ENCODE peak calls at places on chromosome 12, in seven cellular contexts. One of them, this sample, is unnamed.
A peak's percentile ranks its signal among the peaks of the same experiment; 100 is the strongest.

GRCh38 chr12:10293570-10294227 is 14.0 kb upstream of the KLRD1 start:
- DNase-seq in GM12878: no peak
- DNase-seq in HepG2: no peak
- DNase-seq in sigmoid colon: no peak
- DNase-seq in Panc1: no peak
- DNase-seq in SJCRH30: no peak
- DNase-seq in upper lobe of left lung: no peak
- DNase-seq in this sample: no peak

GRCh38 chr12:91222746-91223145 is 40.1 kb upstream of the DCN start:
- DNase-seq in upper lobe of left lung: no peak
- DNase-seq in Panc1: no peak
- DNase-seq in HepG2: no peak
- DNase-seq in sigmoid colon: no peak
- DNase-seq in GM12878: no peak
- DNase-seq in SJCRH30: no peak
- DNase-seq in this sample: no peak

GRCh38 chr12:101019667-101020066 is 190.4 kb downstream of the SLC5A8 start:
- DNase-seq in HepG2: no peak
- DNase-seq in GM12878: no peak
- DNase-seq in SJCRH30: no peak
- DNase-seq in upper lobe of left lung: no peak
- DNase-seq in sigmoid colon: no peak
- DNase-seq in Panc1: no peak
- DNase-seq in this sample: no peak

GRCh38 chr12:2054091-2055018 is 1.6 kb downstream of the CACNA1C start:
- DNase-seq in GM12878: no peak
- DNase-seq in HepG2: no peak
- DNase-seq in sigmoid colon: peak; percentile 76
- DNase-seq in SJCRH30: no peak
- DNase-seq in upper lobe of left lung: peak; percentile 70
- DNase-seq in Panc1: no peak
- DNase-seq in this sample: no peak

GRCh38 chr12:62631531-62632520 is 165.2 kb downstream of the MON2 start:
- DNase-seq in sigmoid colon: peak; percentile 81
- DNase-seq in upper lobe of left lung: peak; percentile 88
- DNase-seq in HepG2: peak; percentile 25
- DNase-seq in SJCRH30: no peak
- DNase-seq in GM12878: no peak
- DNase-seq in Panc1: peak; percentile 10
- DNase-seq in this sample: peak; percentile 79

GRCh38 chr12:46677749-46678148 is 148.0 kb downstream of the SLC38A4 start:
- DNase-seq in GM12878: no peak
- DNase-seq in SJCRH30: peak; percentile 64
- DNase-seq in Panc1: no peak
- DNase-seq in upper lobe of left lung: no peak
- DNase-seq in HepG2: peak; percentile 66
- DNase-seq in sigmoid colon: no peak
- DNase-seq in this sample: no peak

GRCh38 chr12:13404631-13405473 is 208.3 kb downstream of the EMP1 start:
- DNase-seq in upper lobe of left lung: no peak
- DNase-seq in GM12878: no peak
- DNase-seq in HepG2: no peak
- DNase-seq in SJCRH30: peak; percentile 3
- DNase-seq in Panc1: no peak
- DNase-seq in sigmoid colon: no peak
- DNase-seq in this sample: no peak

GRCh38 chr12:25529738-25530137 is 23.3 kb downstream of the LMNTD1 start:
- DNase-seq in upper lobe of left lung: no peak
- DNase-seq in GM12878: no peak
- DNase-seq in SJCRH30: no peak
- DNase-seq in Panc1: no peak
- DNase-seq in sigmoid colon: no peak
- DNase-seq in HepG2: no peak
- DNase-seq in this sample: no peak

GRCh38 chr12:12158858-12159257 is 88.1 kb downstream of the BCL2L14 start:
- DNase-seq in sigmoid colon: no peak
- DNase-seq in HepG2: no peak
- DNase-seq in GM12878: no peak
- DNase-seq in Panc1: no peak
- DNase-seq in SJCRH30: no peak
- DNase-seq in upper lobe of left lung: no peak
- DNase-seq in this sample: no peak

GRCh38 chr12:59736359-59736758 is 140.5 kb downstream of the SLC16A7 start:
- DNase-seq in SJCRH30: peak; percentile 1
- DNase-seq in HepG2: no peak
- DNase-seq in GM12878: no peak
- DNase-seq in Panc1: no peak
- DNase-seq in sigmoid colon: no peak
- DNase-seq in upper lobe of left lung: no peak
- DNase-seq in this sample: no peak

GRCh38 chr12:1529862-1530591 is 64.4 kb downstream of the FBXL14 start:
- DNase-seq in Panc1: no peak
- DNase-seq in SJCRH30: peak; percentile 62
- DNase-seq in GM12878: no peak
- DNase-seq in HepG2: no peak
- DNase-seq in sigmoid colon: peak; percentile 57
- DNase-seq in upper lobe of left lung: peak; percentile 89
- DNase-seq in this sample: peak; percentile 60

GRCh38 chr12:52119398-52120254 is 40.1 kb downstream of the SMIM41 start:
- DNase-seq in HepG2: peak; percentile 70
- DNase-seq in SJCRH30: peak; percentile 52
- DNase-seq in sigmoid colon: no peak
- DNase-seq in Panc1: no peak
- DNase-seq in GM12878: no peak
- DNase-seq in upper lobe of left lung: peak; percentile 75
- DNase-seq in this sample: no peak

GRCh38 chr12:6613776-6614512 is 6.8 kb upstream of the CHD4 start:
- DNase-seq in GM12878: no peak
- DNase-seq in SJCRH30: peak; percentile 99
- DNase-seq in sigmoid colon: peak; percentile 98
- DNase-seq in upper lobe of left lung: peak; percentile 90
- DNase-seq in HepG2: peak; percentile 97
- DNase-seq in Panc1: no peak
- DNase-seq in this sample: peak; percentile 93

GRCh38 chr12:121165316-121165715 is 32.6 kb downstream of the P2RX7 start:
- DNase-seq in upper lobe of left lung: no peak
- DNase-seq in GM12878: no peak
- DNase-seq in Panc1: no peak
- DNase-seq in HepG2: no peak
- DNase-seq in SJCRH30: no peak
- DNase-seq in sigmoid colon: no peak
- DNase-seq in this sample: no peak

GRCh38 chr12:1801285-1801975 is 18.9 kb upstream of the LRTM2 start:
- DNase-seq in sigmoid colon: no peak
- DNase-seq in SJCRH30: no peak
- DNase-seq in GM12878: no peak
- DNase-seq in HepG2: no peak
- DNase-seq in Panc1: no peak
- DNase-seq in upper lobe of left lung: no peak
- DNase-seq in this sample: peak; percentile 38

GRCh38 chr12:7154901-7155470 is 24.8 kb downstream of the CLSTN3 start:
- DNase-seq in HepG2: no peak
- DNase-seq in Panc1: no peak
- DNase-seq in upper lobe of left lung: no peak
- DNase-seq in SJCRH30: no peak
- DNase-seq in sigmoid colon: no peak
- DNase-seq in GM12878: no peak
- DNase-seq in this sample: no peak

GRCh38 chr12:28090835-28091234 is 99.4 kb upstream of the CCDC91 start:
- DNase-seq in sigmoid colon: no peak
- DNase-seq in upper lobe of left lung: no peak
- DNase-seq in HepG2: no peak
- DNase-seq in Panc1: no peak
- DNase-seq in SJCRH30: no peak
- DNase-seq in GM12878: no peak
- DNase-seq in this sample: no peak

GRCh38 chr12:118853634-118854033 is 127.7 kb upstream of the SRRM4 start:
- DNase-seq in HepG2: no peak
- DNase-seq in GM12878: no peak
- DNase-seq in sigmoid colon: no peak
- DNase-seq in upper lobe of left lung: no peak
- DNase-seq in Panc1: no peak
- DNase-seq in SJCRH30: peak; percentile 62
- DNase-seq in this sample: no peak

GRCh38 chr12:98485792-98486347 is 29.5 kb upstream of the TMPO start:
- DNase-seq in sigmoid colon: no peak
- DNase-seq in SJCRH30: no peak
- DNase-seq in Panc1: no peak
- DNase-seq in GM12878: no peak
- DNase-seq in upper lobe of left lung: no peak
- DNase-seq in HepG2: no peak
- DNase-seq in this sample: no peak

DNA sequence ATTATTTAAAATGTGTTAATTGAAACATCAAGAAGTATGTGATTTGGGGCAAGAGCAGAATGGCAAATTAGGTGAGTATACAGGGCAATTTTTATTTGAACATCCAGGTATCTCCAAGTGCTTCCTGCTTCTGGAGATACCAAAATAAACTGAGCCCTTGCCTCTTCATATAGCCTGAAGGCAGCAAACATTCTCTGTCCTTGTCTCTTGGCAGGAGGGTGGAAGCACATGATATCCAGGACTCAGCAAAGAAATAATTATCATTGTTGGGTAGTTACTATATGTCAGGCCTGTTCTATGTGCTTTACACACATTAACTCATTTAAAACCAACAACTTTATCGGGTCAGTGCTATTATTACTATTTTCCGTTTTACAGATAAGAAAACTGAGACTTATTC is 12.5 kb downstream of the LIN7A start:
- DNase-seq in sigmoid colon: no peak
- DNase-seq in SJCRH30: no peak
- DNase-seq in HepG2: no peak
- DNase-seq in Panc1: no peak
- DNase-seq in GM12878: no peak
- DNase-seq in upper lobe of left lung: no peak
- DNase-seq in this sample: no peak
- H3K27ac ChIP-seq in sigmoid colon: no peak overlapping the region
- H3K27ac ChIP-seq in SJCRH30: no peak overlapping the region
- H3K27ac ChIP-seq in HepG2: peak overlapping the region; percentile 83
- H3K27ac ChIP-seq in Panc1: no peak overlapping the region
- H3K27ac ChIP-seq in GM12878: no peak overlapping the region
- H3K27ac ChIP-seq in upper lobe of left lung: no peak overlapping the region
- H3K27ac ChIP-seq in this sample: no peak overlapping the region

DNA sequence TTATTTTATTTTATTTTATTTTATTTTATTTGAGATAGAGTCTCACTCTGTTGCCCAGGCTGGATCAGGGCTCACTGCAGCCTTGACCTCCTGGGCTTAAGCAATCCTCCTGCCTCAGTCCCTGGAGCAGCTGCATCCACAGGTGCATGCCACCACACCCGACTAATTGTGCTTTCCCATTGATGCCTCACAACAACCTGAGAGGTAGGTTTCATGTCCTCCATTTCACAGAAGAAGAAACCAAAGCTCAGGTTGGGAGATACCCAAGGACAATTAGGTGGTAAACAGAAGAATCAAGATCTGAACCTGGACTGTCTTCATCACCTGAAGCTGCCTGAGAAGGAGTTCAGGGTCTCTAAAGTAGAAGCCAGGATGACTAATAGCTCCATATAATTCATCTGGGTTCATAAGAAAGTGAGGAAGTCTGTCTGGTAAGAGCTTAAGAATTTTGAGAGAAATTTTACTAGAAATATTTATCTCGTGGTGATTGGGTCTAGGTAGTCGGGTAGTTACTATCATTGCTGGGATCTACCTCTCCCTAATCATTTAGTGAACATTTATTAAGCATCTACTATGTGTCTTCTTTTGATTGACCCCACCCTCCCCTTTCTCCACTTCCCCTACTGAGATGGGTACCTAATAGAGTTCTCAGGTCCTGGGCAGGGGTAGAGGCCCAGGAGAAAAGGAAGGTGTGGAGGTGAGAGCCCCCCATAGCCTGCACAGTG is 23.2 kb upstream of the ATP5MC2 start:
- DNase-seq in HepG2: no peak
- DNase-seq in sigmoid colon: no peak
- DNase-seq in Panc1: no peak
- DNase-seq in upper lobe of left lung: no peak
- DNase-seq in GM12878: no peak
- DNase-seq in SJCRH30: no peak
- DNase-seq in this sample: no peak
- H3K27me3 ChIP-seq in HepG2: peaks cover 61% of the 10 kb centered on the region
- H3K27me3 ChIP-seq in sigmoid colon: peaks cover 81% of the 10 kb centered on the region
- H3K27me3 ChIP-seq in Panc1: peaks cover 12% of the 10 kb centered on the region
- H3K27me3 ChIP-seq in upper lobe of left lung: peaks cover 33% of the 10 kb centered on the region
- H3K27me3 ChIP-seq in GM12878: peaks cover 16% of the 10 kb centered on the region
- H3K27me3 ChIP-seq in SJCRH30: no peaks in the 10 kb centered on the region
- H3K27me3 ChIP-seq in this sample: peaks cover 81% of the 10 kb centered on the region

GRCh38 chr12:32277774-32278173 is 121.6 kb upstream of the FGD4 start:
- DNase-seq in GM12878: no peak
- DNase-seq in HepG2: no peak
- DNase-seq in sigmoid colon: no peak
- DNase-seq in Panc1: no peak
- DNase-seq in SJCRH30: no peak
- DNase-seq in upper lobe of left lung: no peak
- DNase-seq in this sample: no peak

GRCh38 chr12:32273063-32273521 is 126.3 kb upstream of the FGD4 start:
- DNase-seq in Panc1: peak; percentile 8
- DNase-seq in upper lobe of left lung: no peak
- DNase-seq in SJCRH30: no peak
- DNase-seq in GM12878: no peak
- DNase-seq in HepG2: no peak
- DNase-seq in sigmoid colon: no peak
- DNase-seq in this sample: no peak

GRCh38 chr12:32272465-32272864 is 126.9 kb upstream of the FGD4 start:
- DNase-seq in HepG2: no peak
- DNase-seq in sigmoid colon: no peak
- DNase-seq in upper lobe of left lung: no peak
- DNase-seq in SJCRH30: no peak
- DNase-seq in GM12878: no peak
- DNase-seq in Panc1: no peak
- DNase-seq in this sample: no peak

GRCh38 chr12:32273712-32274111 is 125.6 kb upstream of the FGD4 start:
- DNase-seq in HepG2: no peak
- DNase-seq in GM12878: no peak
- DNase-seq in sigmoid colon: no peak
- DNase-seq in Panc1: no peak
- DNase-seq in SJCRH30: no peak
- DNase-seq in upper lobe of left lung: no peak
- DNase-seq in this sample: no peak

DNA sequence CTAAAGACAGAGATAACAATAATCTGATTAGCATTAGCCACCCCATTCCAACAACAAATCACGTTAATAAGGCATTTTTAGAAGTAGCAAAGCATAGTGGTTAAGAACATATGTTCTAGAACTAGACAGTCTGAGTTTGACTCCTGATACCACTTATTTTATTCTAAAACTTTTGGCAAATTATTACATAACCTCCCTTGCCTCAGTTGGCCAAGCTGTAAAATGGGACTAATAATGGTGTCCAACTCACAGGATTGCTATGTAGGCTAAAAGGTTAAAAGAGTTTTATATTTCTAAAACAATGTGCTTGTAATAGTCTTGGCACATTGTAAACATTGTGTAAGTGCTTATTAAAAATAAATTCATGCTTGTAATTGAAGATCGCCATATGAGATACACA is 124.7 kb upstream of the FGD4 start:
- DNase-seq in upper lobe of left lung: no peak
- DNase-seq in HepG2: no peak
- DNase-seq in sigmoid colon: no peak
- DNase-seq in Panc1: no peak
- DNase-seq in GM12878: no peak
- DNase-seq in SJCRH30: no peak
- DNase-seq in this sample: no peak
- H3K27ac ChIP-seq in upper lobe of left lung: no peak overlapping the region
- H3K27ac ChIP-seq in HepG2: no peak overlapping the region
- H3K27ac ChIP-seq in sigmoid colon: no peak overlapping the region
- H3K27ac ChIP-seq in Panc1: no peak overlapping the region
- H3K27ac ChIP-seq in GM12878: no peak overlapping the region
- H3K27ac ChIP-seq in SJCRH30: no peak overlapping the region
- H3K27ac ChIP-seq in this sample: no peak overlapping the region

GRCh38 chr12:70809887-70810286 is 110.7 kb downstream of the PTPRR start:
- DNase-seq in sigmoid colon: no peak
- DNase-seq in SJCRH30: no peak
- DNase-seq in HepG2: no peak
- DNase-seq in upper lobe of left lung: no peak
- DNase-seq in Panc1: no peak
- DNase-seq in GM12878: no peak
- DNase-seq in this sample: no peak
- H3K27me3 ChIP-seq in sigmoid colon: no peaks in the 10 kb centered on the region
- H3K27me3 ChIP-seq in SJCRH30: no peaks in the 10 kb centered on the region
- H3K27me3 ChIP-seq in HepG2: no peaks in the 10 kb centered on the region
- H3K27me3 ChIP-seq in upper lobe of left lung: no peaks in the 10 kb centered on the region
- H3K27me3 ChIP-seq in Panc1: no peaks in the 10 kb centered on the region
- H3K27me3 ChIP-seq in GM12878: no peaks in the 10 kb centered on the region
- H3K27me3 ChIP-seq in this sample: no peaks in the 10 kb centered on the region